ENCODE peak calls at places on chromosomes 12 and 14, in four cellular contexts. One of them, this sample, is unnamed.
A peak's percentile ranks its signal among the peaks of the same experiment; 100 is the strongest.

GRCh38 chr12:62103736-62104135 is 156.5 kb upstream of the USP15 start:
- DNase-seq in tibial nerve: no peak
- DNase-seq in body of pancreas: no peak
- DNase-seq in A549: no peak
- DNase-seq in this sample: no peak

GRCh38 chr12:30862486-30862885 is 64.1 kb upstream of the TSPAN11 start:
- DNase-seq in tibial nerve: no peak
- DNase-seq in body of pancreas: no peak
- DNase-seq in A549: no peak
- DNase-seq in this sample: no peak

GRCh38 chr12:13178568-13179158 is 17.9 kb upstream of the EMP1 start:
- DNase-seq in tibial nerve: no peak
- DNase-seq in body of pancreas: peak; percentile 39
- DNase-seq in A549: no peak
- DNase-seq in this sample: no peak

GRCh38 chr12:47124451-47124850 is 44.7 kb upstream of the AMIGO2 start:
- DNase-seq in tibial nerve: no peak
- DNase-seq in body of pancreas: no peak
- DNase-seq in A549: no peak
- DNase-seq in this sample: no peak

GRCh38 chr12:39417916-39418315 is 25.0 kb downstream of the KIF21A start:
- DNase-seq in tibial nerve: no peak
- DNase-seq in body of pancreas: no peak
- DNase-seq in A549: no peak
- DNase-seq in this sample: no peak

GRCh38 chr12:4118017-4118510 is 155.5 kb upstream of the CCND2 start:
- DNase-seq in tibial nerve: peak; percentile 53
- DNase-seq in body of pancreas: peak; percentile 53
- DNase-seq in A549: no peak
- DNase-seq in this sample: no peak

GRCh38 chr12:39272934-39273770 is 169.8 kb downstream of the KIF21A start:
- DNase-seq in tibial nerve: peak; percentile 31
- DNase-seq in body of pancreas: peak; percentile 25
- DNase-seq in A549: peak; percentile 48
- DNase-seq in this sample: peak; percentile 31

GRCh38 chr12:62834406-62834805 is 100.5 kb downstream of the PPM1H start:
- DNase-seq in tibial nerve: no peak
- DNase-seq in body of pancreas: peak; percentile 5
- DNase-seq in A549: no peak
- DNase-seq in this sample: no peak

GRCh38 chr12:124581792-124582424 is 14.5 kb upstream of the NCOR2 start:
- DNase-seq in tibial nerve: no peak
- DNase-seq in body of pancreas: peak; percentile 19
- DNase-seq in A549: no peak
- DNase-seq in this sample: no peak

GRCh38 chr12:101696477-101697196 is 803 bp upstream of the CHPT1 start:
- DNase-seq in tibial nerve: peak; percentile 54
- DNase-seq in body of pancreas: peak; percentile 52
- DNase-seq in A549: no peak
- DNase-seq in this sample: peak; percentile 95

GRCh38 chr12:1845010-1845409 is 24.6 kb downstream of the LRTM2 start:
- DNase-seq in tibial nerve: no peak
- DNase-seq in body of pancreas: no peak
- DNase-seq in A549: no peak
- DNase-seq in this sample: no peak

GRCh38 chr14:100305446-100306255 is 593 bp downstream of the SLC25A29 start:
- DNase-seq in tibial nerve: no peak
- DNase-seq in body of pancreas: no peak
- DNase-seq in A549: no peak
- DNase-seq in this sample: no peak

GRCh38 chr12:89040146-89040964 is 311.9 kb downstream of the DUSP6 start:
- DNase-seq in tibial nerve: no peak
- DNase-seq in body of pancreas: peak; percentile 4
- DNase-seq in A549: no peak
- DNase-seq in this sample: no peak

GRCh38 chr12:14635776-14636175 is 60.6 kb downstream of the GUCY2C start:
- DNase-seq in tibial nerve: no peak
- DNase-seq in body of pancreas: no peak
- DNase-seq in A549: no peak
- DNase-seq in this sample: no peak

GRCh38 chr14:104688755-104689619 is at the start of gene INF2:
- DNase-seq in tibial nerve: no peak
- DNase-seq in body of pancreas: peak; percentile 61
- DNase-seq in A549: peak; percentile 87
- DNase-seq in this sample: peak; percentile 67

GRCh38 chr12:51323966-51324895 is at the start of gene BIN2:
- DNase-seq in tibial nerve: no peak
- DNase-seq in body of pancreas: peak; percentile 40
- DNase-seq in A549: no peak
- DNase-seq in this sample: peak; percentile 64

GRCh38 chr14:79724934-79725717 is 486.2 kb downstream of the DIO2 start:
- DNase-seq in tibial nerve: no peak
- DNase-seq in body of pancreas: peak; percentile 76
- DNase-seq in A549: no peak
- DNase-seq in this sample: peak; percentile 1

GRCh38 chr12:52050116-52050770 is 999 bp upstream of the NR4A1 start:
- DNase-seq in tibial nerve: no peak
- DNase-seq in body of pancreas: peak; percentile 81
- DNase-seq in A549: no peak
- DNase-seq in this sample: no peak

GRCh38 chr14:20684662-20685456 is 499 bp downstream of the RNASE4 start:
- DNase-seq in tibial nerve: peak; percentile 69
- DNase-seq in body of pancreas: peak; percentile 62
- DNase-seq in A549: peak; percentile 83
- DNase-seq in this sample: no peak

GRCh38 chr12:27843714-27844245 is 63.7 kb upstream of the MANSC4 start:
- DNase-seq in tibial nerve: no peak
- DNase-seq in body of pancreas: no peak
- DNase-seq in A549: no peak
- DNase-seq in this sample: peak; percentile 10

GRCh38 chr14:80491131-80491530 is 279.8 kb upstream of the DIO2 start:
- DNase-seq in tibial nerve: peak; percentile 43
- DNase-seq in body of pancreas: peak; percentile 3
- DNase-seq in A549: no peak
- DNase-seq in this sample: no peak

GRCh38 chr12:122830517-122831214 is 4.6 kb upstream of the HIP1R start:
- DNase-seq in tibial nerve: no peak
- DNase-seq in body of pancreas: no peak
- DNase-seq in A549: peak; percentile 90
- DNase-seq in this sample: peak; percentile 34

GRCh38 chr12:102232446-102232845 is 34.8 kb upstream of the PMCH start:
- DNase-seq in tibial nerve: peak; percentile 8
- DNase-seq in body of pancreas: no peak
- DNase-seq in A549: no peak
- DNase-seq in this sample: no peak

GRCh38 chr12:7100239-7100638 is 8.0 kb upstream of the C1R start:
- DNase-seq in tibial nerve: no peak
- DNase-seq in body of pancreas: no peak
- DNase-seq in A549: no peak
- DNase-seq in this sample: no peak

GRCh38 chr14:101810897-101811620 is 49.5 kb downstream of the PPP2R5C start:
- DNase-seq in tibial nerve: no peak
- DNase-seq in body of pancreas: no peak
- DNase-seq in A549: no peak
- DNase-seq in this sample: peak; percentile 73

GRCh38 chr14:101808894-101809670 is 47.6 kb downstream of the PPP2R5C start:
- DNase-seq in tibial nerve: no peak
- DNase-seq in body of pancreas: no peak
- DNase-seq in A549: no peak
- DNase-seq in this sample: no peak

GRCh38 chr14:101808020-101808641 is 46.6 kb downstream of the PPP2R5C start:
- DNase-seq in tibial nerve: no peak
- DNase-seq in body of pancreas: peak; percentile 72
- DNase-seq in A549: peak; percentile 27
- DNase-seq in this sample: peak; percentile 44

GRCh38 chr14:101812071-101812470 is 50.6 kb downstream of the PPP2R5C start:
- DNase-seq in tibial nerve: no peak
- DNase-seq in body of pancreas: no peak
- DNase-seq in A549: no peak
- DNase-seq in this sample: no peak

DNA sequence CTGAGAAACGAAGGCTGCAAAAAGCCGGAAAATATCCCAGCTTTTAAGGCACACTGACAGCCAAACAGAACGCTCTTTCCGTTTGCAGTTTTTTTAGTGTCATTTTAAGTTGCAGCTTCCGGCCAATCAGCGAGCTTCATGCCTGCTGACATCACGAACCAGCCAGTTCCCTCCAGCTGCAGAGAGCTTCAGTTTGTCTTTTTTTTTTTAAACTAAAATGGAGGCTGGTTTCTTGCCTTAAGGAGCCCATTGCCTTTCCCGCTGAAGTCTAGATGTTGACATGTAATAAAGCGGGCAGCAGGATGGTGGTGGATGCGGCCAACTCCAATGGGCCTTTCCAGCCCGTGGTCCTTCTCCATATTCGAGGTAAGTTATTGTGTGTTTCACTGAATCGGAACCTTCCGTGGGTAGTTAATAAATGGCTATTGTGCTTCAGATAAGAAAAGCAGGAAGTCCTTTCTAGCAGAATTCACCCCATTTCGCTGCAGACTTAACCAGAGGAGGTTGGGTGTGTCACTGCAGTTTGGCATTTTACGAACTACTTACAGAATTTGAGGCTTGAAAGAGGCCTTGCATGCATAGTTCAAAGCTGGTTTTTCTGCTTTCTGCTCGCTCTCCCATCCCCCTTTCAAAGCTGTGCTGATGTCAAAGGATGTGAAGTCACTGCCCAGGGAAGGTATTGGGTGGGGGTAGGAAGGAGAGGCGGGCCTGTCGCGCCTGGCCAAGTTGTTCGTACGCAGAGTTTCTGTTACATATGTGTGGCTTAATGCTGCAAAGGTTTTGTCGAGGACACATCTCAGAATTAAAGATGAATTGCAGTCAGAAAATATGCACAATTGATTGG is 48.4 kb downstream of the PPP2R5C start:
- DNase-seq in tibial nerve: peak; percentile 84
- DNase-seq in body of pancreas: peak; percentile 95
- DNase-seq in A549: peak; percentile 96
- DNase-seq in this sample: peak; percentile 97
- TF ChIP-seq POLR2A in tibial nerve: peak; percentile 71
- TF ChIP-seq POLR2A in body of pancreas: peak; percentile 54
- TF ChIP-seq POLR2A in A549: peak; percentile 45
- TF ChIP-seq POLR2A in this sample: peak; percentile 97

DNA sequence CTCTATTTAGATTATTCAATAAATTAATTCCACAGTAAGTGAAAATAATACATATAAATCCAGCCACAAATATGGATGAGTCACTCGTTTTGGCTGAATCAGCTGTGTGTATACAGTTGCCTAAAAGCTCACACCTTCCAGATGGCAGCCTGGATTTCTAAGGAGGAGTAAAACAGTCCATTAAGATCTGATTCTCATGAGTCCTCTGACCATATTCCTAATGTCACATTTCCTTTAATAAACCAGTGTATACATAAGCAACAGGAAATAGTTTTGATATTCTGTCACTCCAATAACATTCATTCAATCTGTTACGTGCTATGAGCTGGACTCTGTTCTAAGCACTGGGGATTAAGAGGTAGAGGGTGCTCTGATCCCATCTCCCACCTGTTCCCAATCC is 21.8 kb downstream of the MDM1 start:
- DNase-seq in tibial nerve: no peak
- DNase-seq in body of pancreas: no peak
- DNase-seq in A549: no peak
- DNase-seq in this sample: no peak
- TF ChIP-seq POLR2A in tibial nerve: no peak
- TF ChIP-seq POLR2A in body of pancreas: no peak
- TF ChIP-seq POLR2A in A549: no peak
- TF ChIP-seq POLR2A in this sample: no peak

GRCh38 chr12:22409071-22409951 is 74.8 kb upstream of the ST8SIA1 start:
- DNase-seq in tibial nerve: no peak
- DNase-seq in body of pancreas: peak; percentile 5
- DNase-seq in A549: no peak
- DNase-seq in this sample: no peak
- TF ChIP-seq POLR2A in tibial nerve: no peak
- TF ChIP-seq POLR2A in body of pancreas: no peak
- TF ChIP-seq POLR2A in A549: no peak
- TF ChIP-seq POLR2A in this sample: no peak

DNA sequence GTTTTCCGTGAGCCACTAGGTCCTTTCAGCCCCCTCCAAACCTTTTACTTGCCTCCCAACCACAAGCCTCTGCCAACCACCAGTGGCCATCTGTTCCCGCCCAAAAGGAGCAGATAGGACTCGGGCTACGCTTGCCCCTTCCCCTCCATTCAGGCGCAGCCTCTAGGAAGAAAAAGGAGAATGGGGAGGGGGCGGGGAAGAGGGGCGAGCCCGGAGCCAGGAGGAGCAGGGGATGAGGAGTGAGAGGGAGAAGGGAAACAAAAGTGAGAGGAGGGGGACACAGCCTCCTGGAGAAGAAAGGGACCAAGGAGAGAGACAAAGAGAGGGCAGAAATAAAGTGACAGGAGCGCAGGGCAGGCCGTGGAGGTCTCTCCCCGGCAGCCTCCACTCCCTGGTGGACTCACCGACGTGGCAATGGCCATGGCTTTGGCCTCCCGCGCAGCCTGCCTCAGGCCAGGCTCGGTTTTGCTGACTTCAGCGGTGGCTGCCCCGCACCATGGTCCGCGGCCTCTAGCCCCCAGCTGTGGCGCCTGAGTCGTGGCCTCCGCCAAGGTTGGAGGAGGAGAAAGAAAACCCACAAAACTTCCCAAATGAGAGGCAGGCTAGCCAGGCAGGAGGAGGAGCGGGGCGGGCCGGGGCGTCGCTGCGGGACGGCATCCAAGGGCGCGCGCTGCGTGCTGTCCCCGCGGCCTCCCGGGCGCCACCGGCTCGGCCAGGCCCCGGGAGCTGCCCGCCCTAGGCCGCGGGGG is at the start of gene EFS:
- DNase-seq in tibial nerve: no peak
- DNase-seq in body of pancreas: no peak
- DNase-seq in A549: no peak
- DNase-seq in this sample: no peak
- TF ChIP-seq POLR2A in tibial nerve: no peak
- TF ChIP-seq POLR2A in body of pancreas: no peak
- TF ChIP-seq POLR2A in A549: no peak
- TF ChIP-seq POLR2A in this sample: no peak

This sample was measured in erythroblast.